ENCODE peak calls at places on chromosome 10, in six cellular contexts. D is AG04450, T is left ventricle myocardium inferior, Q is brain microvascular endothelial cell, F is neural progenitor cell, K is cardiac muscle cell. G is an unnamed sample.

GRCh38 chr10:110170142-110170887 is 37.1 kb upstream of the MXI1 start:
- DNase-seq in Q (no peak), T (no peak), F (peak), D (no peak), K (no peak), G (no peak)

GRCh38 chr10:43339136-43339535 is 32.3 kb upstream of the FXYD4 start:
- DNase-seq in D (no peak), F (no peak), T (no peak), Q (no peak), K (no peak), G (no peak)

GRCh38 chr10:9060314-9060713 is 1005.8 kb downstream of the GATA3 start:
- DNase-seq in Q (no peak), T (no peak), K (no peak), D (no peak), F (no peak), G (no peak)

GRCh38 chr10:36423821-36424248 is 701.6 kb upstream of the ANKRD30A start:
- DNase-seq in T (no peak), D (no peak), K (no peak), F (no peak), Q (no peak), G (peak)

GRCh38 chr10:30848396-30849032 is 183.2 kb downstream of the ZNF438 start:
- DNase-seq in Q (no peak), D (no peak), T (no peak), F (no peak), K (no peak), G (no peak)

GRCh38 chr10:110358869-110359629 is 54.3 kb upstream of the SMNDC1 start:
- DNase-seq in T (peak), K (no peak), Q (no peak), D (no peak), F (no peak), G (no peak)

GRCh38 chr10:70418229-70418628 is 14.3 kb downstream of the EIF4EBP2 start:
- DNase-seq in F (no peak), T (no peak), D (peak), K (peak), Q (peak), G (no peak)

GRCh38 chr10:59627366-59628018 is 82.2 kb downstream of the SLC16A9 start:
- DNase-seq in F (no peak), D (no peak), T (no peak), Q (no peak), K (no peak), G (no peak)

GRCh38 chr10:118712930-118713634 is 41.7 kb downstream of the CACUL1 start:
- DNase-seq in T (no peak), Q (no peak), K (no peak), D (no peak), F (peak), G (no peak)

GRCh38 chr10:117666131-117666530 is 123.6 kb downstream of the EMX2 start:
- DNase-seq in D (no peak), Q (no peak), K (no peak), F (no peak), T (no peak), G (no peak)

GRCh38 chr10:117664288-117664687 is 121.7 kb downstream of the EMX2 start:
- DNase-seq in F (no peak), Q (no peak), T (no peak), D (no peak), K (no peak), G (no peak)

GRCh38 chr10:117667831-117668230 is 125.3 kb downstream of the EMX2 start:
- DNase-seq in F (no peak), K (no peak), Q (no peak), D (no peak), T (no peak), G (no peak)

GRCh38 chr10:117668351-117669008 is 125.9 kb downstream of the EMX2 start:
- DNase-seq in D (no peak), T (no peak), Q (no peak), F (no peak), K (no peak), G (no peak)

GRCh38 chr10:117666965-117667364 is 124.4 kb downstream of the EMX2 start:
- DNase-seq in F (no peak), T (no peak), Q (no peak), D (no peak), K (no peak), G (no peak)
- TF ChIP-seq CTCF in F (no peak), T (no peak), Q (no peak), D (no peak), K (no peak), G (no peak)

DNA sequence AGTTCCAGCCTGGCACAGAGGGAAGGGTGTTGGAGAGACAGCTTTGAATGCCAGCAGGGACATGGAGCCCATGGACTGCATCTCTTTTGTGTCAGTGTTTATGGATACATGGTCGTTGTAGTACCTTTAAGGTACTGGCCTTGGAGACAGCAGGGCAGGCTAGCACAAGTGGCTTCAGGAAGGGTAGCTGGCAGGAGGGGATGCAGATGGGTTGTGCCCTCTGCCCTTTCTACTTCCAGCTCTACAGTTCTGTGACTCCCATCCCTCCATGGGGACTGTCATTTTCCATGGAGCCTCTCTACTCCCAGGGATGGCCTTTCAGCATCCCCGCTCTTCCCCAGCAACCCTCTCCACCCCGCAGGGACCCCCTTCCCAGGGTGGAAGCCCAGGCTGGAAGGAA is 25.1 kb downstream of the POLL start:
- DNase-seq in Q (no peak), D (no peak), F (no peak), T (no peak), K (no peak), G (no peak)
- TF ChIP-seq CTCF in Q (no peak), D (no peak), F (no peak), T (no peak), K (no peak), G (no peak)

GRCh38 chr10:100930368-100930767 is 17.6 kb downstream of the SLF2 start:
- DNase-seq in K (no peak), D (no peak), Q (no peak), F (no peak), T (no peak), G (no peak)
- TF ChIP-seq CTCF in K (no peak), D (peak), Q (peak), F (peak), T (no peak), G (no peak)

GRCh38 chr10:128908109-128908898 is 558.7 kb upstream of the MGMT start:
- DNase-seq in Q (no peak), K (no peak), D (no peak), F (no peak), T (no peak), G (no peak)
- TF ChIP-seq CTCF in Q (no peak), K (no peak), D (no peak), F (peak), T (no peak), G (no peak)

GRCh38 chr10:133196936-133197758 is 32.9 kb upstream of the UTF1 start:
- DNase-seq in K (no peak), Q (no peak), D (no peak), F (no peak), T (no peak), G (no peak)
- TF ChIP-seq CTCF in K (no peak), Q (no peak), D (no peak), F (no peak), T (no peak), G (no peak)

GRCh38 chr10:6445671-6446278 is 134.3 kb downstream of the PRKCQ start:
- DNase-seq in D (peak), K (peak), F (peak), T (peak), Q (peak), G (peak)
- TF ChIP-seq CTCF in D (peak), K (peak), F (peak), T (peak), Q (peak), G (peak)

DNA sequence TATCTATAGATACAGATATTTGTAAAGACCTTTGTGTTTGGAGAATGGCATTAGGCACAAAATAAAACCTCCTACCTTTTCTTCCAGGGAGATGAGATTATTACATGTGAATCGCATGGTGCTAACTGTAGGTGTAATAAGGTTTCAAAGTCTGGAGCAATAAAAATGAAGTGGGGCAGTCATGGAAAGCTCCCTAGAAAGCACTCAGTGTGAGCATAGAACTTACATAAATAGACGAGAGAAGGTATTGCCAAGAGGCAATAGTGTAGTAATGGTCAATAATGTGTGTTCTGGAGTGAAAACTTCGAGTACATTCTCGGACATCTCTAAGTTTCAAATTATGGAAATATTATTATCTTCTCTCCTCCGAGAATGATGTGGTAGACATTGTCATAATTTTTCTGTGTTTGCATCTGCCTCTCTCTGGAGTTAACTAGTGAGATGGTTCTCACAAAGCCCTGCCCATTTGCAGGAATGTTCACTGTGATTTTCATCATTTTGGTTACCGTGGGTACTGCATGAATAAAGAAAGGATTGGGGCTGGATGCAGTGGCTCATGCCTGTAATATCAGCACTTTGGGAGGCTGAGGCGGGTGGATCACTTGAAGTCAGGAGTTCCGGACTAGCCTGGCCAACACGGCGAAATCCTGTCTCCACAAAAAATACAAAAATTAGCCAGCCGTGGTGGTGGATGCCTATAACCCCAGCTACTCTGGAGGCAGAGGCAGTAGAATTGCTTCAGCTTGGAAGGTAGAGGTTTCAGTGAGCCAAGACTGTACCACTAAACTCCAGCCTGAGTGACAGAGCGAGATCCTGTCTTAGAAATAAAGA is 10.6 kb downstream of the VIM start:
- DNase-seq in K (peak), D (no peak), Q (peak), F (no peak), T (no peak), G (no peak)
- TF ChIP-seq CTCF in K (no peak), D (no peak), Q (no peak), F (no peak), T (no peak), G (no peak)

GRCh38 chr10:111516144-111516543 is 439.3 kb downstream of the ADRA2A start:
- DNase-seq in Q (no peak), F (no peak), D (no peak), T (no peak), K (no peak), G (no peak)
- TF ChIP-seq CTCF in Q (no peak), F (no peak), D (no peak), T (no peak), K (no peak), G (no peak)

DNA sequence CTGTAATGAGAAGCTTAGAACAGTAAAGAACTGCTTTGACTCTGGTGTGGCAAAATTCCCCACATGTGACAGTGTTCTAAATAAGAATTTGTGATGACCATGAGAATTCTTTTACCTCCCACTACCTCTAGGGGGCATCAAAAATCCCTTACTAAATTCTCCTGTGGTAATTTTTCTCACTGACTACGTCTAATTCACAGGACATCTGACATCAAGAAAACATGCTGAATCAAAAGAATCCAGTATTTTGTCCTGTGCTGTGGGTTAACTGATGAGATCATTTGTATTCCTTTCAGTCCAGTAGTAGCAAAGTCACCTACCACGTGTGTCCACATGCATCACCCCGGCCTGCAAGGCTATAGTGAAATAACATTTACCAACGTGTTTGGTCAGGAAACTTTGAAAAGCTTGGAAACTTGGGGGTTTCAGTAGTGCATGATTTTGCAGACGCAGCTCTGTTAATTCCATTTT is 103.8 kb downstream of the ATE1 start:
- DNase-seq in F (peak), Q (peak), K (peak), D (no peak), T (no peak), G (peak)
- TF ChIP-seq CTCF in F (peak), Q (peak), K (peak), D (peak), T (peak), G (peak)

G was measured in AG09309.